ENCODE peak calls at places on chromosome X, in nine cellular contexts. J is activated naive CD4-positive, alpha-beta T cell treated with anti-CD3 and anti-CD28 coated beads for 36 hours; T is stimulated activated CD8-positive, alpha-beta memory T cell treated with anti-CD3 and anti-CD28 coated beads, Interleukin-4, amount 100 ng/mL, for 4 hours; E is activated CD8-positive, alpha-beta T cell treated with anti-CD3 and anti-CD28 coated beads, Interleukin-2, amount 10 ng/mL, durations not matched to agents 7 days and 5 days; L is K562; P is naive thymus-derived CD4-positive, alpha-beta T cell; Z is lung microvascular endothelial cell; O is activated CD4-positive, CD25-positive, alpha-beta regulatory T cell treated with anti-CD3 and anti-CD28 coated beads, Interleukin-2, amount 50 U/mL, for 72 hours; S is aorta. I is an unnamed sample.
A peak's percentile ranks its signal among the peaks of the same experiment; 100 is the strongest.

GRCh38 chrX:95318882-95319281 is 1365.8 kb upstream of the DIAPH2 start:
- DNase-seq in J (no peak), T (no peak), E (no peak), L (peak; percentile 1), P (no peak), Z (peak; percentile 15), O (no peak), S (no peak), I (no peak)

GRCh38 chrX:93673056-93673868 is at the start of gene NAP1L3:
- DNase-seq in J (peak; percentile 71), T (peak; percentile 20), E (peak; percentile 52), L (no peak), P (peak; percentile 22), Z (peak; percentile 73), O (peak; percentile 54), S (peak; percentile 88), I (peak; percentile 18)

GRCh38 chrX:150568320-150569154 is at the start of gene MTM1:
- DNase-seq in J (peak; percentile 93), T (peak; percentile 85), E (peak; percentile 94), L (peak; percentile 97), P (peak; percentile 80), Z (peak; percentile 95), O (peak; percentile 87), S (peak; percentile 96), I (peak; percentile 92)

GRCh38 chrX:79719568-79720231 is 294.9 kb upstream of the TBX22 start:
- DNase-seq in J (no peak), T (no peak), E (no peak), L (no peak), P (no peak), Z (no peak), O (no peak), S (no peak), I (no peak)

GRCh38 chrX:150007356-150007755 is 69.1 kb upstream of the EOLA2 start:
- DNase-seq in J (no peak), T (no peak), E (no peak), L (no peak), P (no peak), Z (peak; percentile 26), O (no peak), S (no peak), I (no peak)

GRCh38 chrX:29518100-29518499 is 697.3 kb upstream of the MAGEB2 start:
- DNase-seq in J (no peak), T (no peak), E (no peak), L (no peak), P (no peak), Z (no peak), O (no peak), S (no peak), I (no peak)

GRCh38 chrX:121958886-121959285 is 911.5 kb downstream of the GLUD2 start:
- DNase-seq in J (no peak), T (no peak), E (no peak), L (no peak), P (no peak), Z (no peak), O (no peak), S (no peak), I (no peak)

GRCh38 chrX:50158616-50159015 is 42.2 kb downstream of the AKAP4 start:
- DNase-seq in J (no peak), T (no peak), E (no peak), L (no peak), P (no peak), Z (no peak), O (no peak), S (no peak), I (no peak)

GRCh38 chrX:44675364-44676024 is 132.8 kb upstream of the FUNDC1 start:
- DNase-seq in J (no peak), T (no peak), E (no peak), L (peak; percentile 30), P (no peak), Z (peak; percentile 64), O (no peak), S (no peak), I (no peak)

GRCh38 chrX:153875391-153876111 is 10.4 kb downstream of the L1CAM start:
- DNase-seq in J (peak; percentile 72), T (peak; percentile 21), E (peak; percentile 75), L (peak; percentile 83), P (peak; percentile 56), Z (peak; percentile 33), O (peak; percentile 66), S (peak; percentile 88), I (no peak)

GRCh38 chrX:119759333-119759766 is 962 bp downstream of the SOWAHD start:
- DNase-seq in J (no peak), T (no peak), E (no peak), L (no peak), P (no peak), Z (no peak), O (no peak), S (no peak), I (no peak)

GRCh38 chrX:43753637-43754036 is 97.5 kb downstream of the MAOA start:
- DNase-seq in J (no peak), T (no peak), E (no peak), L (no peak), P (no peak), Z (no peak), O (no peak), S (no peak), I (no peak)

GRCh38 chrX:139826065-139827044 is 106.5 kb downstream of the ATP11C start:
- DNase-seq in J (no peak), T (no peak), E (no peak), L (no peak), P (no peak), Z (peak; percentile 84), O (no peak), S (no peak), I (no peak)

GRCh38 chrX:68273887-68274286 is 159.4 kb downstream of the OPHN1 start:
- DNase-seq in J (no peak), T (no peak), E (no peak), L (no peak), P (no peak), Z (no peak), O (no peak), S (no peak), I (no peak)